ENCODE peak calls at places on chromosomes 7 and 10, in nine cellular contexts. One of them, this sample, is unnamed.

GRCh38 chr10:22611425-22612111 is 102.8 kb downstream of the PIP4K2A start:
- DNase-seq in M059J: no peak
- DNase-seq in iris pigment epithelial cell: no peak
- DNase-seq in left lobe of liver: no peak
- DNase-seq in stimulated activated CD8-positive, alpha-beta memory T cell treated with anti-CD3 and anti-CD28 coated beads, Interleukin-2, amount 100 ng/mL, for 1 hour: no peak
- DNase-seq in OCI-M1: no peak
- DNase-seq in mesenchymal stem cell: no peak
- DNase-seq in T-helper 1 cell: peak
- DNase-seq in Daoy: no peak
- DNase-seq in this sample: no peak

GRCh38 chr10:102626026-102626686 is 18.1 kb upstream of the TRIM8 start:
- DNase-seq in T-helper 1 cell: no peak
- DNase-seq in stimulated activated CD8-positive, alpha-beta memory T cell treated with anti-CD3 and anti-CD28 coated beads, Interleukin-2, amount 100 ng/mL, for 1 hour: no peak
- DNase-seq in OCI-M1: no peak
- DNase-seq in iris pigment epithelial cell: no peak
- DNase-seq in left lobe of liver: no peak
- DNase-seq in mesenchymal stem cell: no peak
- DNase-seq in Daoy: no peak
- DNase-seq in M059J: no peak
- DNase-seq in this sample: no peak

GRCh38 chr10:30500963-30501504 is 67.0 kb downstream of the MAP3K8 start:
- DNase-seq in mesenchymal stem cell: no peak
- DNase-seq in left lobe of liver: no peak
- DNase-seq in T-helper 1 cell: no peak
- DNase-seq in OCI-M1: peak
- DNase-seq in M059J: no peak
- DNase-seq in iris pigment epithelial cell: no peak
- DNase-seq in stimulated activated CD8-positive, alpha-beta memory T cell treated with anti-CD3 and anti-CD28 coated beads, Interleukin-2, amount 100 ng/mL, for 1 hour: no peak
- DNase-seq in Daoy: no peak
- DNase-seq in this sample: no peak

GRCh38 chr10:21692909-21693308 is 158.9 kb downstream of the MLLT10 start:
- DNase-seq in iris pigment epithelial cell: no peak
- DNase-seq in Daoy: no peak
- DNase-seq in T-helper 1 cell: no peak
- DNase-seq in left lobe of liver: no peak
- DNase-seq in stimulated activated CD8-positive, alpha-beta memory T cell treated with anti-CD3 and anti-CD28 coated beads, Interleukin-2, amount 100 ng/mL, for 1 hour: no peak
- DNase-seq in M059J: no peak
- DNase-seq in mesenchymal stem cell: no peak
- DNase-seq in OCI-M1: no peak
- DNase-seq in this sample: no peak

GRCh38 chr7:117279931-117280525 is 42.8 kb downstream of the WNT2 start:
- DNase-seq in OCI-M1: no peak
- DNase-seq in left lobe of liver: peak
- DNase-seq in stimulated activated CD8-positive, alpha-beta memory T cell treated with anti-CD3 and anti-CD28 coated beads, Interleukin-2, amount 100 ng/mL, for 1 hour: no peak
- DNase-seq in iris pigment epithelial cell: no peak
- DNase-seq in M059J: no peak
- DNase-seq in Daoy: no peak
- DNase-seq in mesenchymal stem cell: no peak
- DNase-seq in T-helper 1 cell: no peak
- DNase-seq in this sample: no peak

GRCh38 chr10:4658777-4659176 is 167.2 kb upstream of the AKR1E2 start:
- DNase-seq in M059J: no peak
- DNase-seq in T-helper 1 cell: no peak
- DNase-seq in left lobe of liver: peak
- DNase-seq in stimulated activated CD8-positive, alpha-beta memory T cell treated with anti-CD3 and anti-CD28 coated beads, Interleukin-2, amount 100 ng/mL, for 1 hour: no peak
- DNase-seq in iris pigment epithelial cell: no peak
- DNase-seq in mesenchymal stem cell: no peak
- DNase-seq in Daoy: no peak
- DNase-seq in OCI-M1: no peak
- DNase-seq in this sample: no peak

GRCh38 chr7:25777969-25778767 is 373.8 kb upstream of the NFE2L3 start:
- DNase-seq in OCI-M1: no peak
- DNase-seq in mesenchymal stem cell: no peak
- DNase-seq in stimulated activated CD8-positive, alpha-beta memory T cell treated with anti-CD3 and anti-CD28 coated beads, Interleukin-2, amount 100 ng/mL, for 1 hour: no peak
- DNase-seq in Daoy: no peak
- DNase-seq in iris pigment epithelial cell: no peak
- DNase-seq in M059J: no peak
- DNase-seq in left lobe of liver: no peak
- DNase-seq in T-helper 1 cell: no peak
- DNase-seq in this sample: no peak

GRCh38 chr10:100788027-100788900 is 42.9 kb downstream of the PAX2 start:
- DNase-seq in left lobe of liver: no peak
- DNase-seq in Daoy: no peak
- DNase-seq in OCI-M1: no peak
- DNase-seq in stimulated activated CD8-positive, alpha-beta memory T cell treated with anti-CD3 and anti-CD28 coated beads, Interleukin-2, amount 100 ng/mL, for 1 hour: no peak
- DNase-seq in T-helper 1 cell: no peak
- DNase-seq in iris pigment epithelial cell: no peak
- DNase-seq in mesenchymal stem cell: no peak
- DNase-seq in M059J: no peak
- DNase-seq in this sample: no peak

GRCh38 chr7:27840760-27841364 is 100.9 kb downstream of the TAX1BP1 start:
- DNase-seq in T-helper 1 cell: no peak
- DNase-seq in M059J: no peak
- DNase-seq in iris pigment epithelial cell: no peak
- DNase-seq in Daoy: no peak
- DNase-seq in mesenchymal stem cell: no peak
- DNase-seq in stimulated activated CD8-positive, alpha-beta memory T cell treated with anti-CD3 and anti-CD28 coated beads, Interleukin-2, amount 100 ng/mL, for 1 hour: no peak
- DNase-seq in OCI-M1: no peak
- DNase-seq in left lobe of liver: no peak
- DNase-seq in this sample: no peak

GRCh38 chr7:44615793-44616192 is 9.4 kb downstream of the OGDH start:
- DNase-seq in M059J: no peak
- DNase-seq in T-helper 1 cell: no peak
- DNase-seq in iris pigment epithelial cell: no peak
- DNase-seq in mesenchymal stem cell: no peak
- DNase-seq in Daoy: no peak
- DNase-seq in OCI-M1: no peak
- DNase-seq in stimulated activated CD8-positive, alpha-beta memory T cell treated with anti-CD3 and anti-CD28 coated beads, Interleukin-2, amount 100 ng/mL, for 1 hour: no peak
- DNase-seq in left lobe of liver: no peak
- DNase-seq in this sample: no peak

This sample was measured in amniotic epithelial cell.